ENCODE peak calls at places on chromosomes 4 and X, in eight cellular contexts. T is cardiac muscle cell; E is esophagus muscularis mucosa; G is IMR-90; F is CD4-positive, alpha-beta T cell; S is caudate nucleus; N is breast epithelium; D is neuronal stem cell. V is an unnamed sample.

GRCh38 chr4:14726441-14727405 is 275.6 kb upstream of the CPEB2 start:
- DNase-seq in T (peak; percentile 24), G (peak; percentile 35), E (no peak), N (peak; percentile 40), D (no peak), S (no peak), F (no peak), V (no peak)

GRCh38 chrX:67353651-67354370 is 190.0 kb upstream of the AR start:
- DNase-seq in D (no peak), G (no peak), E (no peak), F (no peak), S (no peak), N (no peak), T (no peak), V (no peak)

GRCh38 chr4:124535004-124535403 is 177.5 kb downstream of the ANKRD50 start:
- DNase-seq in N (no peak), E (no peak), D (no peak), T (no peak), S (no peak), F (no peak), G (no peak), V (no peak)

GRCh38 chr4:122836941-122837340 is 10.3 kb downstream of the FGF2 start:
- DNase-seq in T (no peak), D (no peak), S (no peak), E (no peak), F (no peak), G (peak; percentile 65), N (no peak), V (no peak)

GRCh38 chr4:182585321-182585720 is 331.9 kb downstream of the DCTD start:
- DNase-seq in E (no peak), N (no peak), G (no peak), T (no peak), S (no peak), F (no peak), D (no peak), V (no peak)

GRCh38 chrX:139429913-139430312 is 100.6 kb upstream of the F9 start:
- DNase-seq in E (no peak), S (no peak), N (no peak), G (no peak), D (no peak), T (no peak), F (no peak), V (no peak)

GRCh38 chrX:13078739-13079444 is 34.5 kb upstream of the FAM9C start:
- DNase-seq in T (peak; percentile 85), D (no peak), E (no peak), N (no peak), G (peak; percentile 81), S (peak; percentile 5), F (no peak), V (peak; percentile 78)

GRCh38 chr4:145375416-145375815 is 106.2 kb upstream of the SMAD1 start:
- DNase-seq in S (no peak), F (no peak), N (no peak), E (no peak), D (no peak), T (no peak), G (no peak), V (no peak)

GRCh38 chrX:106999002-106999975 is 723 bp downstream of the MORC4 start:
- DNase-seq in S (peak; percentile 46), G (peak; percentile 49), N (peak; percentile 28), D (peak; percentile 17), F (peak; percentile 35), E (no peak), T (peak; percentile 64), V (peak; percentile 67)

GRCh38 chr4:142743071-142743825 is 102.9 kb downstream of the INPP4B start:
- DNase-seq in N (no peak), T (peak; percentile 95), E (no peak), S (no peak), F (no peak), G (peak; percentile 45), D (no peak), V (no peak)

GRCh38 chrX:119236599-119237525 is 777 bp downstream of the PGRMC1 start:
- DNase-seq in N (no peak), F (peak; percentile 1), G (peak; percentile 74), E (no peak), T (peak; percentile 46), S (peak; percentile 69), D (no peak), V (peak; percentile 68)

GRCh38 chr4:110475881-110476818 is at the start of gene ENPEP:
- DNase-seq in T (peak; percentile 71), E (no peak), S (peak; percentile 70), N (no peak), F (no peak), G (peak; percentile 36), D (no peak), V (no peak)

GRCh38 chr4:86845593-86845992 is 3.6 kb downstream of the SLC10A6 start:
- DNase-seq in N (no peak), S (no peak), D (no peak), G (no peak), E (no peak), F (no peak), T (no peak), V (no peak)

GRCh38 chrX:115226929-115227328 is 7.0 kb downstream of the LRCH2 start:
- DNase-seq in T (peak; percentile 19), N (no peak), G (peak; percentile 28), F (no peak), D (peak; percentile 1), S (no peak), E (no peak), V (no peak)

DNA sequence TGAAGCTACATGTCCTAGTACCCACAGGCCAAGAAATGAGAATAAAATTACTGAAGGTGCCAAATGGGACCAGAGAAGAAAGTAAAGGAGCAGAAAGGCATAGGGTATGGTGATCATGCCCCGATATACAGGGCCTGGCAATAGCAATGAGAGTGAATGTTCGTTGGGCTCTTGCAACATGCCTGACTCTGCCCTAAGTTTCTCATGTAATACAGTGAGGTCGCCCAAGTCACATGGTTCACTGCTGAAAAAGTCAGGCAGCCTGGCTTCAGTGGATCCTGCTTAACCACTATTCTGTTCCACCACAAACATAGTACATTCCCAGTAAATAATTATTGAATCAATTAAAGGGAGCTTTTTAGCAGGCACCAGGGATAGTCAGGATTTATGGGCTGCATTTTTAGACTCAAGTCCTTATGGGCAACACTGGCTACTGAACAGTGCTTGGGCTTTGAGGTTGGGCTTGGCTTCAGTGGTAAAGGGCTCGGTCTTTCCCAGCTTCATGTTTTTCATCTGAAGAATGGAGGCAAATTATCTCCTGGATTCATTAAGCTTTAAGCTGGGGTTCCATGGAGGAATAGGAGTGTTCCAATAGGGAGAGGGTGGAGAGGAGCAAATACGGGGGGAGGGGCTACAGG is 67.1 kb upstream of the ZNF518B start:
- DNase-seq in F (no peak), N (no peak), E (no peak), G (no peak), S (no peak), D (no peak), T (peak; percentile 52), V (no peak)
- H3K27ac ChIP-seq in F (no peak overlapping the region), N (no peak overlapping the region), E (no peak overlapping the region), G (no peak overlapping the region), S (no peak overlapping the region), D (peak overlapping the region; percentile 2), T (no peak overlapping the region), V (no peak overlapping the region)

GRCh38 chr4:52911684-52912294 is 49.7 kb downstream of the RASL11B start:
- DNase-seq in F (peak; percentile 62), G (peak; percentile 56), T (peak; percentile 83), D (peak; percentile 75), S (peak; percentile 50), E (no peak), N (peak; percentile 48), V (no peak)

GRCh38 chr4:52915730-52916129 is 53.6 kb downstream of the RASL11B start:
- DNase-seq in G (no peak), S (no peak), E (no peak), F (no peak), D (no peak), T (no peak), N (no peak), V (no peak)

GRCh38 chr4:52915131-52915645 is 53.1 kb downstream of the RASL11B start:
- DNase-seq in S (no peak), N (no peak), G (peak; percentile 25), D (no peak), F (no peak), E (no peak), T (no peak), V (no peak)

GRCh38 chr4:52912608-52913007 is 50.5 kb downstream of the RASL11B start:
- DNase-seq in D (no peak), T (peak; percentile 40), E (no peak), S (no peak), G (peak; percentile 40), N (no peak), F (no peak), V (no peak)

DNA sequence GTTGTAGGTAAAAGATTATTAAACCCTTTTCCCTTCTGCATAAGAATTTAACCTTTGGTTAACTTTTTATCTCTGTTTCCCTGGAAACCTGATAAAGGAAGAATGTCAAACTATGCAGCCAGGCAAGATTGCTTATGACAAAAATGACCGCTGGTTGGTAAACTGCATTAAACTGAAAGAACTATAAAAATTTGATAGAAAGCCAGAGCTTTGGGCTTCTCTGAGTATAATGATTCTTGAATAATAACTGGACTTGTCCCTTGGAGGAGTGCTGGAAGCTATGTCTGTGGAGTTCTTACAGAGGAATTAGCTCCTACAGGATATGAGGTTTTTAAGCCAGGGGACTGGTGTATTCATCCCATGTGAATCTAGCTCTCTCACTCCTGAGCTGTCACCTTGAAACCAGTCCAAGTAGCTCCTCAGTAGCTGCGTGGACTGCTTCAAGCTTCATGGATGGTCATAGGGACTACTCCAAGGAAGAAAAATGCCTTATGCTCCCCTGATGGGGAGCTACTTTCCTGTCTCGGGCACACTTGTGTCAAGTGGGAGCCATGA is 52.0 kb downstream of the RASL11B start:
- DNase-seq in G (peak; percentile 89), E (no peak), S (no peak), D (no peak), T (peak; percentile 85), F (no peak), N (no peak), V (no peak)
- H3K27ac ChIP-seq in G (peak overlapping the region; percentile 63), E (no peak overlapping the region), S (no peak overlapping the region), D (no peak overlapping the region), T (peak overlapping the region; percentile 92), F (no peak overlapping the region), N (no peak overlapping the region), V (no peak overlapping the region)

GRCh38 chr4:77911091-77911490 is 48.5 kb downstream of the MRPL1 start:
- DNase-seq in E (no peak), S (no peak), G (peak; percentile 57), F (no peak), N (no peak), D (no peak), T (no peak), V (no peak)
- H3K27ac ChIP-seq in E (no peak overlapping the region), S (no peak overlapping the region), G (no peak overlapping the region), F (no peak overlapping the region), N (no peak overlapping the region), D (no peak overlapping the region), T (no peak overlapping the region), V (no peak overlapping the region)

DNA sequence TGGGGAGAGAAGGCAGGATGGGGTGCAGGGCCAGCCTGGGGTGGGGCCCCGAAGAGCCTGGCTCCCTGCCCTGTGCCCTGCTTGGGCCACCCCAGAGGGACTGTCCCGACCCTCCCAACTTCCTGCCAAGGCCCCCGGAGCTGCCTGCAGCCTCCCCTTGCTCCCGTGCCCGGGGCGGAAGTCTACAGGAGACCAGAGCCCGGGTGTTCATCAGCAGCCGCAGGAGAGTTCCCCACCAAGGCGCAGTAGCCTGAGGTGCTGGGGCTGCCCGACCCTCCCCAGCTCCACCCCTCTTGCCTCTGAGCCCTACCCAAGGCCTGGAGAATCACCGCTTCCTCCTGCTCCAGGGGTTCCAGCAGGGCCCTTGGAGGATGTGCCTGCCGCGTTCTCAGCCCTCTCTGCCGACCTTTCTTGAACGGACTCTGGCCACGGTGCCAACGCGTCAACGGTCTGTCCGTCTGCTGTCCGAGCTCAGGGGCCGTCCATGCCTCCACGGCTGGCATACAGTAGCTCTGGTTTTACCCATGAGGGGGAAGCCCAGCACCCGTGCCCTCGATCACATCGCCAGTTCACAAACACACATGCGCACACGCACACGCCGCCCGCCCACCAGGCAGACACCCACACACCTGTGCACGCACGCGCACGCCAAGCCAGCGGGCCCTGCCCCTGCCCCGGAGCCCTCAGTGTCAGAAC is 36.0 kb upstream of the SPON2 start:
- DNase-seq in T (peak; percentile 53), G (no peak), F (no peak), E (no peak), S (peak; percentile 66), D (no peak), N (no peak), V (peak; percentile 65)
- H3K27ac ChIP-seq in T (no peak overlapping the region), G (peak overlapping the region; percentile 88), F (no peak overlapping the region), E (peak overlapping the region; percentile 65), S (peak overlapping the region; percentile 44), D (no peak overlapping the region), N (peak overlapping the region; percentile 40), V (no peak overlapping the region)